ENCODE peak calls at places on chromosomes 16 and 17, in seven cellular contexts. One of them, this sample, is unnamed.

GRCh38 chr17:77772461-77772897 is 186.0 kb upstream of the TNRC6C start:
- DNase-seq in thoracic aorta: no peak
- DNase-seq in tibial nerve: peak; percentile 46
- DNase-seq in left ventricle myocardium inferior: peak; percentile 63
- DNase-seq in breast epithelium: no peak
- DNase-seq in uterus: no peak
- DNase-seq in stomach: peak; percentile 64
- DNase-seq in this sample: peak; percentile 53

GRCh38 chr17:38511126-38512108 is 83.2 kb downstream of the ARHGAP23 start:
- DNase-seq in left ventricle myocardium inferior: no peak
- DNase-seq in thoracic aorta: no peak
- DNase-seq in breast epithelium: no peak
- DNase-seq in tibial nerve: no peak
- DNase-seq in uterus: peak; percentile 61
- DNase-seq in stomach: no peak
- DNase-seq in this sample: no peak

GRCh38 chr17:10987786-10988185 is 149.9 kb upstream of the PIRT start:
- DNase-seq in left ventricle myocardium inferior: no peak
- DNase-seq in uterus: no peak
- DNase-seq in stomach: no peak
- DNase-seq in breast epithelium: no peak
- DNase-seq in thoracic aorta: no peak
- DNase-seq in tibial nerve: no peak
- DNase-seq in this sample: no peak

GRCh38 chr16:68590201-68590994 is 51.3 kb downstream of the ZFP90 start:
- DNase-seq in thoracic aorta: no peak
- DNase-seq in stomach: peak; percentile 74
- DNase-seq in left ventricle myocardium inferior: peak; percentile 16
- DNase-seq in tibial nerve: no peak
- DNase-seq in breast epithelium: peak; percentile 44
- DNase-seq in uterus: peak; percentile 40
- DNase-seq in this sample: peak; percentile 58

GRCh38 chr16:86872126-86872525 is 293.8 kb downstream of the FOXL1 start:
- DNase-seq in breast epithelium: no peak
- DNase-seq in thoracic aorta: no peak
- DNase-seq in stomach: no peak
- DNase-seq in uterus: no peak
- DNase-seq in left ventricle myocardium inferior: no peak
- DNase-seq in tibial nerve: no peak
- DNase-seq in this sample: no peak

GRCh38 chr16:85166699-85167588 is 54.7 kb upstream of the CIBAR2 start:
- DNase-seq in thoracic aorta: no peak
- DNase-seq in tibial nerve: no peak
- DNase-seq in uterus: no peak
- DNase-seq in left ventricle myocardium inferior: no peak
- DNase-seq in stomach: no peak
- DNase-seq in breast epithelium: no peak
- DNase-seq in this sample: no peak

GRCh38 chr16:70674221-70675014 is 11.4 kb downstream of the MTSS2 start:
- DNase-seq in stomach: no peak
- DNase-seq in tibial nerve: no peak
- DNase-seq in uterus: no peak
- DNase-seq in thoracic aorta: no peak
- DNase-seq in breast epithelium: no peak
- DNase-seq in left ventricle myocardium inferior: no peak
- DNase-seq in this sample: no peak

GRCh38 chr16:67672739-67673662 is 6.4 kb downstream of the C16orf86 start:
- DNase-seq in thoracic aorta: no peak
- DNase-seq in uterus: peak; percentile 65
- DNase-seq in stomach: peak; percentile 75
- DNase-seq in breast epithelium: peak; percentile 53
- DNase-seq in tibial nerve: peak; percentile 59
- DNase-seq in left ventricle myocardium inferior: peak; percentile 65
- DNase-seq in this sample: peak; percentile 70

GRCh38 chr17:50062323-50063243 is 6.7 kb downstream of the ITGA3 start:
- DNase-seq in breast epithelium: peak; percentile 95
- DNase-seq in thoracic aorta: peak; percentile 77
- DNase-seq in uterus: peak; percentile 57
- DNase-seq in left ventricle myocardium inferior: peak; percentile 83
- DNase-seq in stomach: peak; percentile 85
- DNase-seq in tibial nerve: no peak
- DNase-seq in this sample: peak; percentile 93

GRCh38 chr17:68509151-68510057 is 2.8 kb upstream of the PRKAR1A start:
- DNase-seq in uterus: no peak
- DNase-seq in thoracic aorta: no peak
- DNase-seq in breast epithelium: no peak
- DNase-seq in tibial nerve: peak; percentile 33
- DNase-seq in left ventricle myocardium inferior: peak; percentile 68
- DNase-seq in stomach: no peak
- DNase-seq in this sample: peak; percentile 53

GRCh38 chr17:17518019-17518418 is 21.8 kb upstream of the RASD1 start:
- DNase-seq in thoracic aorta: no peak
- DNase-seq in breast epithelium: no peak
- DNase-seq in tibial nerve: no peak
- DNase-seq in uterus: no peak
- DNase-seq in left ventricle myocardium inferior: no peak
- DNase-seq in stomach: no peak
- DNase-seq in this sample: no peak

GRCh38 chr16:67632415-67633172 is 12.3 kb upstream of the CARMIL2 start:
- DNase-seq in breast epithelium: no peak
- DNase-seq in stomach: no peak
- DNase-seq in thoracic aorta: no peak
- DNase-seq in uterus: no peak
- DNase-seq in left ventricle myocardium inferior: peak; percentile 57
- DNase-seq in tibial nerve: no peak
- DNase-seq in this sample: no peak

GRCh38 chr16:23052908-23053580 is 96.2 kb downstream of the USP31 start:
- DNase-seq in breast epithelium: no peak
- DNase-seq in thoracic aorta: no peak
- DNase-seq in uterus: no peak
- DNase-seq in left ventricle myocardium inferior: no peak
- DNase-seq in stomach: no peak
- DNase-seq in tibial nerve: no peak
- DNase-seq in this sample: no peak

GRCh38 chr17:32271844-32272243 is 6.2 kb downstream of the RHBDL3 start:
- DNase-seq in tibial nerve: no peak
- DNase-seq in left ventricle myocardium inferior: no peak
- DNase-seq in breast epithelium: no peak
- DNase-seq in thoracic aorta: no peak
- DNase-seq in uterus: no peak
- DNase-seq in stomach: no peak
- DNase-seq in this sample: no peak
- TF ChIP-seq CTCF in tibial nerve: no peak
- TF ChIP-seq CTCF in left ventricle myocardium inferior: no peak
- TF ChIP-seq CTCF in breast epithelium: no peak
- TF ChIP-seq CTCF in thoracic aorta: no peak
- TF ChIP-seq CTCF in uterus: no peak
- TF ChIP-seq CTCF in stomach: no peak
- TF ChIP-seq CTCF in this sample: no peak

DNA sequence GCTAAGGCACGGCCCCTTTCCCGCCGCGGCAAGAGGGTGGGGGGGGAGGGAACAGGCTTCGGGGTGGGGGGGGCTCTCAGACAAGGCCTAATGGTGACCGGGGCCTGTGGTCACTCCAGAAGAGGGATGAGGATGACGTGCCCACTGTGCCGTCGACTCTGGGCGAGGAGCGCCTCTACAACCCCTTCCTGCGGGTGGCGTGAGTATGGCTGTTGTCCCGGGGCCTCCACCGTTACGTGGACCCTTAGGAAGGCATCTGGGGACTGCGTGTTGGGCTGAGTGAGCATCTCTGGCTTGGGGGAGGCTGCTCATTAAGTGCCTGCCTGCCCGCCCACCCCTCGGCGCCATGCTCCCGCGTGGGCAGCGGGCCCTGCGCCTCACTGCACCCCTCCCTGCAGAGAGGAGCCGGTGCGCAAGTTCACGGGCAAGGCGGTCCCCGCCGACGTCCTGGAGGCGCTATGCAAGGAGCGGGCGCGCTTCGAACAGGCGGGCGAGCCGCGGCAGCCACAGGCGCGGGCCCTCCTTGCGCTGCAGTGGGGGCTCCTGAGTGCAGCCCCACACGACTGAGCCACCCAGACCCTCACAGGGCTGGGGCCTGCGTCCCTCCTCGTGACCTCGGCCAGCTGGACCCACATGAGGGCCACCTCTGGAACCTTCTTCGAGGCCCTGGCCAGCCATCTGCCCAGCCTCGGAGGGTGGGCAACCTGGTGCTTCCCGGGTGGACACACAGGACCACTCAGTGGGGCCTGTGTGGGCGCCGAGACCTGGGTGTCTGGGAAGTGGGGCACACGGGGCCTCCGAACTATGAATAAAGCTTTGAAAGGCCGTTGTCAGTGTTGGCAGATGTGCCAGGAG is 2.2 kb downstream of the HAGHL start:
- DNase-seq in left ventricle myocardium inferior: no peak
- DNase-seq in stomach: no peak
- DNase-seq in thoracic aorta: no peak
- DNase-seq in uterus: no peak
- DNase-seq in breast epithelium: no peak
- DNase-seq in tibial nerve: no peak
- DNase-seq in this sample: no peak
- H3K4me3 ChIP-seq in left ventricle myocardium inferior: peak overlapping the region; percentile 75
- H3K4me3 ChIP-seq in stomach: peak overlapping the region; percentile 69
- H3K4me3 ChIP-seq in thoracic aorta: peak overlapping the region; percentile 71
- H3K4me3 ChIP-seq in uterus: no peak overlapping the region
- H3K4me3 ChIP-seq in breast epithelium: peak overlapping the region; percentile 61
- H3K4me3 ChIP-seq in tibial nerve: no peak overlapping the region
- H3K4me3 ChIP-seq in this sample: no peak overlapping the region

GRCh38 chr16:35750701-35751104 is 2291.3 kb downstream of the TP53TG3F start:
- DNase-seq in left ventricle myocardium inferior: no peak
- DNase-seq in tibial nerve: no peak
- DNase-seq in thoracic aorta: no peak
- DNase-seq in breast epithelium: no peak
- DNase-seq in stomach: no peak
- DNase-seq in uterus: no peak
- DNase-seq in this sample: no peak
- H3K9me3 ChIP-seq in left ventricle myocardium inferior: no peaks in the 10 kb centered on the region
- H3K9me3 ChIP-seq in tibial nerve: no peaks in the 10 kb centered on the region
- H3K9me3 ChIP-seq in thoracic aorta: no peaks in the 10 kb centered on the region
- H3K9me3 ChIP-seq in breast epithelium: peaks cover 57% of the 10 kb centered on the region
- H3K9me3 ChIP-seq in stomach: peaks cover 98% of the 10 kb centered on the region
- H3K9me3 ChIP-seq in uterus: no peaks in the 10 kb centered on the region
- H3K9me3 ChIP-seq in this sample: no peaks in the 10 kb centered on the region

DNA sequence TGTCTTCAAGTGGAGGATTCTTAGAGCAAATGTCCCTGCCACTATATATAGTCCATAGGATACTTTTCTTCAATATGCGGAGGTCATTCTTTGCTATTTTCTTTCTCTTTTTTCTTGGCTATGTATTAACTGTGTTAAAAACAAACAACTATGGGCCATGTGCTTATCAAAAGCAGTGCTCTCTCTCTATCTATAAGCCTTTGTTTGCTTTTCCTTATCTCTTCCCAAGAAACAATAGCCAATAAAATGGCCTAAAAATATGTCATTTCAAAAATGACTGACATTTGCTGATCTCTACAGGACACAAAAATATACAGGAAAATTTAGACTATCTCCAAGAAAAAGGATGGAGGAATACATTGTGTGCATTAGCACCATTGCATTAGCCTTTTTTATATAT is 212.1 kb downstream of the MAF start:
- DNase-seq in breast epithelium: no peak
- DNase-seq in stomach: no peak
- DNase-seq in tibial nerve: no peak
- DNase-seq in left ventricle myocardium inferior: no peak
- DNase-seq in uterus: no peak
- DNase-seq in thoracic aorta: no peak
- DNase-seq in this sample: no peak
- TF ChIP-seq CTCF in breast epithelium: no peak
- TF ChIP-seq CTCF in stomach: no peak
- TF ChIP-seq CTCF in tibial nerve: no peak
- TF ChIP-seq CTCF in left ventricle myocardium inferior: no peak
- TF ChIP-seq CTCF in uterus: no peak
- TF ChIP-seq CTCF in thoracic aorta: no peak
- TF ChIP-seq CTCF in this sample: no peak

DNA sequence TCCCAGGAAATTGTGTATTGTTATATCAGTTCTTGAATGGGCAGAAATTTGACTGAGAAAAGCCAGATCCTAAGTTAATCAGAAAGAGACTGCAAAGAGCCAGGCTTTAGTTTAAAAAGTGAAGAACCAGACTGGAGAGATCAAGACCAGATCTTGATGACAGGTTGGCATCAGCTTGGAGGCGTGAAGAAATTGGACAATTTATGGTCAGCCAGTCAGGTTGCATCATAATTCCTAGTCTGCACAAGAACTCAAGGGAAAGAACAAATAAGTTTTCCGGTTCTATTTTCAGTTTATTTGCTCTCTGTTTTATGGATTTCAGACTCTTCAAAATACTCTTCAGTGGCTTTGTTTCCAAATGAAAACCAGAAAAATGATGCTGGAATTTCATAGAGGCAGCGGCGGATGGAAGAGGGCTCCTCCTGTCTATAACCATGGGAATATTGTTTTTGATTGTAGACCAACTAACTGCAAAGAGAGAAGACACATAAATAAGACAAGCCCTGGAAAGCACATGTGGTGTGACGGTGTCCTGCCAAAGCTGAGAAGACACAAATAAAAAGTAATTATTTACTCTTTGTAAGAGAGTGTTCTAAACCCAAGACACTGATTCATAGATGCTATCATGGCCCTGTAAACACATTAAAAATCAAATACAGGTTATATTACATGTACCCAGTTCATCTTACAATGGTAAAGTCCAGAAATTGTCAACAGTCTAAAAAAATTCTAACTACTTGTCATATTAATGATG is 91.7 kb downstream of the PCTP start:
- DNase-seq in stomach: no peak
- DNase-seq in breast epithelium: no peak
- DNase-seq in uterus: no peak
- DNase-seq in thoracic aorta: no peak
- DNase-seq in left ventricle myocardium inferior: no peak
- DNase-seq in tibial nerve: no peak
- DNase-seq in this sample: no peak
- H3K4me3 ChIP-seq in stomach: no peak overlapping the region
- H3K4me3 ChIP-seq in breast epithelium: no peak overlapping the region
- H3K4me3 ChIP-seq in uterus: no peak overlapping the region
- H3K4me3 ChIP-seq in thoracic aorta: no peak overlapping the region
- H3K4me3 ChIP-seq in left ventricle myocardium inferior: no peak overlapping the region
- H3K4me3 ChIP-seq in tibial nerve: no peak overlapping the region
- H3K4me3 ChIP-seq in this sample: no peak overlapping the region

GRCh38 chr17:40871316-40871715 is 4.3 kb upstream of the KRT12 start:
- DNase-seq in tibial nerve: no peak
- DNase-seq in stomach: no peak
- DNase-seq in uterus: no peak
- DNase-seq in thoracic aorta: no peak
- DNase-seq in left ventricle myocardium inferior: no peak
- DNase-seq in breast epithelium: no peak
- DNase-seq in this sample: no peak
- H3K9me3 ChIP-seq in tibial nerve: no peaks in the 10 kb centered on the region
- H3K9me3 ChIP-seq in stomach: no peaks in the 10 kb centered on the region
- H3K9me3 ChIP-seq in uterus: no peaks in the 10 kb centered on the region
- H3K9me3 ChIP-seq in thoracic aorta: no peaks in the 10 kb centered on the region
- H3K9me3 ChIP-seq in left ventricle myocardium inferior: no peaks in the 10 kb centered on the region
- H3K9me3 ChIP-seq in breast epithelium: no peaks in the 10 kb centered on the region
- H3K9me3 ChIP-seq in this sample: no peaks in the 10 kb centered on the region

GRCh38 chr17:67378444-67379250 is 1.6 kb downstream of the PITPNC1 start:
- DNase-seq in stomach: peak; percentile 80
- DNase-seq in left ventricle myocardium inferior: peak; percentile 80
- DNase-seq in tibial nerve: peak; percentile 63
- DNase-seq in breast epithelium: peak; percentile 42
- DNase-seq in thoracic aorta: no peak
- DNase-seq in uterus: peak; percentile 63
- DNase-seq in this sample: peak; percentile 71
- TF ChIP-seq CTCF in stomach: peak; percentile 45
- TF ChIP-seq CTCF in left ventricle myocardium inferior: peak; percentile 84
- TF ChIP-seq CTCF in tibial nerve: peak; percentile 95
- TF ChIP-seq CTCF in breast epithelium: peak; percentile 16
- TF ChIP-seq CTCF in thoracic aorta: peak; percentile 36
- TF ChIP-seq CTCF in uterus: peak; percentile 85
- TF ChIP-seq CTCF in this sample: peak; percentile 74